ENCODE peak calls at places on chromosomes 4 and X, in four cellular contexts. D is nephron progenitor cell, P is cardiac muscle cell, Z is brain microvascular endothelial cell. O is an unnamed sample.

GRCh38 chr4:26441110-26441509 is 49.2 kb downstream of the CCKAR start:
- DNase-seq in D (no peak), P (peak), Z (peak), O (no peak)

GRCh38 chrX:151004085-151004484 is 20.9 kb downstream of the HMGB3 start:
- DNase-seq in D (no peak), P (no peak), Z (no peak), O (no peak)

GRCh38 chrX:51435101-51435500 is 61.3 kb downstream of the NUDT11 start:
- DNase-seq in D (no peak), P (no peak), Z (no peak), O (no peak)

GRCh38 chr4:85407546-85407945 is 67.4 kb upstream of the ARHGAP24 start:
- DNase-seq in D (no peak), P (no peak), Z (no peak), O (no peak)

GRCh38 chr4:23324291-23324690 is 565.6 kb downstream of the PPARGC1A start:
- DNase-seq in D (no peak), P (peak), Z (no peak), O (no peak)

GRCh38 chrX:22109442-22109841 is 77.3 kb downstream of the PHEX start:
- DNase-seq in D (no peak), P (no peak), Z (peak), O (no peak)

GRCh38 chr4:41709844-41710481 is 38.6 kb downstream of the PHOX2B start:
- DNase-seq in D (no peak), P (peak), Z (peak), O (peak)

GRCh38 chrX:17376381-17377046 is 1.5 kb downstream of the NHS start:
- DNase-seq in D (peak), P (no peak), Z (no peak), O (no peak)

GRCh38 chr4:25930722-25931354 is 16.8 kb downstream of the SMIM20 start:
- DNase-seq in D (no peak), P (no peak), Z (no peak), O (no peak)

GRCh38 chr4:187227907-187228699 is 504.4 kb upstream of the FAT1 start:
- DNase-seq in D (no peak), P (no peak), Z (peak), O (no peak)

GRCh38 chr4:185868983-185869938 is 57.3 kb upstream of the SORBS2 start:
- DNase-seq in D (no peak), P (no peak), Z (no peak), O (no peak)

GRCh38 chr4:16264798-16265197 is 38.5 kb upstream of the TAPT1 start:
- DNase-seq in D (no peak), P (peak), Z (peak), O (no peak)

GRCh38 chr4:12140864-12141263 is 712.2 kb upstream of the HS3ST1 start:
- DNase-seq in D (no peak), P (no peak), Z (no peak), O (no peak)

GRCh38 chrX:30930679-30931078 is 41.6 kb upstream of the TAB3 start:
- DNase-seq in D (no peak), P (no peak), Z (no peak), O (no peak)

DNA sequence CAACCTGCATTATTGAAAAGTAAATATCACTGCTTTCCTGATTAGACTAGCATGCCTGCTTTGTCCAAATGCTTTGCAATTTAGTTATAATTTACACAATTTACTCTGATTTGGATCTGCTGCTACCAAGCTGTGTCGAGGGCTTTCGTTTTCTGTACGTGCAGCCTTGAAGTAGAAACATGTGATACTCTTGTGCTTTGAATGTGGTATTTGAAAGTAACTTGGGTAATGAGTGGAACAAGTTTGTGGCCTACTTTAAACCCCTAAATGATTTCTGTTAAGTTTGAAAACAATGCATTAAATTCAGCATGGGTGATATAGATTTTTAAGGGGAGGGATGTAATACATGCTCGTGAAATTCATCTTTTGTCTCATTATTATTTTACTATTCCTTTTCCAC is 240.7 kb downstream of the IQCM start:
- DNase-seq in D (no peak), P (no peak), Z (no peak), O (no peak)
- TF ChIP-seq CTCF in D (no peak), P (no peak), Z (no peak), O (no peak)

GRCh38 chrX:72018277-72019112 is 107.8 kb downstream of the NHSL2 start:
- DNase-seq in D (peak), P (peak), Z (peak), O (peak)
- TF ChIP-seq CTCF in D (peak), P (peak), Z (peak), O (peak)

GRCh38 chr4:173307778-173308177 is 26.4 kb downstream of the HMGB2 start:
- DNase-seq in D (no peak), P (no peak), Z (no peak), O (no peak)
- TF ChIP-seq CTCF in D (no peak), P (no peak), Z (no peak), O (no peak)

GRCh38 chr4:65868096-65868824 is 198.0 kb upstream of the EPHA5 start:
- DNase-seq in D (no peak), P (no peak), Z (no peak), O (no peak)

GRCh38 chr4:65861993-65862392 is 191.7 kb upstream of the EPHA5 start:
- DNase-seq in D (no peak), P (no peak), Z (no peak), O (no peak)

GRCh38 chr4:65865489-65865888 is 195.2 kb upstream of the EPHA5 start:
- DNase-seq in D (no peak), P (peak), Z (peak), O (no peak)
- TF ChIP-seq CTCF in D (peak), P (peak), Z (peak), O (peak)

DNA sequence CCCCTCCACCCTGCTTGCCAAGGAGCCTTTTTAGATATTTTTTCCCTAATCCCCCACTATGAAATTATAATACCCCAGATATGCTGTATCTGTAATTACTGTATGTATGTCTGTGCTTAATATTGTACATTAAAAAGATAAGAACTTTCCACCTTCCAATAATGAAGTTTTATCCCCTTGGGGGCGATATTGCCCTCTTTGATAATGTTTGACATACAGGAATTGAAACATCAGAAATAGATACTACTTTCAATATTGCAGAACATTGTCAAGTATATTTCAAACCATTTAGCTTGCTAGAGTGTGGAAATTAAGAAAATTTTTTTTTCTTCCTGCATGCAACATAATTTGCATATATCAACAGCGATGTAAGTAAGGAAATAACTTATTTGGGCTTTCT is 58.9 kb downstream of the NAF1 start:
- DNase-seq in D (no peak), P (peak), Z (peak), O (no peak)
- TF ChIP-seq CTCF in D (no peak), P (peak), Z (peak), O (peak)

O was measured in AG04450.